ENCODE peak calls at places on chromosomes 2 and 18, in ten cellular contexts. One of them, this sample, is unnamed.

GRCh38 chr2:6926071-6926732 is 9.0 kb downstream of the RNF144A start:
- DNase-seq in lower lobe of right lung: no peak
- DNase-seq in pancreas: peak; percentile 55
- DNase-seq in PC-3: no peak
- DNase-seq in CD4-positive, alpha-beta T cell: no peak
- DNase-seq in MM.1S: no peak
- DNase-seq in adrenal gland: no peak
- DNase-seq in upper lobe of left lung: peak; percentile 46
- DNase-seq in H1: peak; percentile 43
- DNase-seq in IMR-90: no peak
- DNase-seq in this sample: no peak

GRCh38 chr2:21268871-21269224 is 145.1 kb downstream of the TDRD15 start:
- DNase-seq in lower lobe of right lung: no peak
- DNase-seq in pancreas: no peak
- DNase-seq in PC-3: no peak
- DNase-seq in CD4-positive, alpha-beta T cell: no peak
- DNase-seq in MM.1S: no peak
- DNase-seq in adrenal gland: no peak
- DNase-seq in upper lobe of left lung: no peak
- DNase-seq in H1: no peak
- DNase-seq in IMR-90: no peak
- DNase-seq in this sample: no peak

GRCh38 chr2:86160156-86160952 is 34.9 kb downstream of the IMMT start:
- DNase-seq in lower lobe of right lung: no peak
- DNase-seq in pancreas: no peak
- DNase-seq in PC-3: no peak
- DNase-seq in CD4-positive, alpha-beta T cell: no peak
- DNase-seq in MM.1S: no peak
- DNase-seq in adrenal gland: no peak
- DNase-seq in upper lobe of left lung: no peak
- DNase-seq in H1: no peak
- DNase-seq in IMR-90: peak; percentile 79
- DNase-seq in this sample: no peak

GRCh38 chr2:223474893-223475292 is 127.3 kb downstream of the SCG2 start:
- DNase-seq in lower lobe of right lung: no peak
- DNase-seq in pancreas: no peak
- DNase-seq in PC-3: no peak
- DNase-seq in CD4-positive, alpha-beta T cell: no peak
- DNase-seq in MM.1S: no peak
- DNase-seq in adrenal gland: no peak
- DNase-seq in upper lobe of left lung: no peak
- DNase-seq in H1: no peak
- DNase-seq in IMR-90: no peak
- DNase-seq in this sample: no peak

GRCh38 chr2:53422979-53423378 is 344.6 kb upstream of the CHAC2 start:
- DNase-seq in lower lobe of right lung: no peak
- DNase-seq in pancreas: peak; percentile 7
- DNase-seq in PC-3: peak; percentile 68
- DNase-seq in CD4-positive, alpha-beta T cell: no peak
- DNase-seq in MM.1S: peak; percentile 74
- DNase-seq in adrenal gland: peak; percentile 69
- DNase-seq in upper lobe of left lung: no peak
- DNase-seq in H1: peak; percentile 59
- DNase-seq in IMR-90: peak; percentile 59
- DNase-seq in this sample: peak; percentile 40

GRCh38 chr2:209663149-209663548 is 108.5 kb upstream of the UNC80 start:
- DNase-seq in lower lobe of right lung: no peak
- DNase-seq in pancreas: no peak
- DNase-seq in PC-3: peak; percentile 50
- DNase-seq in CD4-positive, alpha-beta T cell: no peak
- DNase-seq in MM.1S: no peak
- DNase-seq in adrenal gland: peak; percentile 85
- DNase-seq in upper lobe of left lung: no peak
- DNase-seq in H1: no peak
- DNase-seq in IMR-90: peak; percentile 0
- DNase-seq in this sample: no peak

GRCh38 chr2:241866896-241867631 is 2.5 kb upstream of the RTP5 start:
- DNase-seq in lower lobe of right lung: no peak
- DNase-seq in pancreas: no peak
- DNase-seq in PC-3: no peak
- DNase-seq in CD4-positive, alpha-beta T cell: no peak
- DNase-seq in MM.1S: no peak
- DNase-seq in adrenal gland: no peak
- DNase-seq in upper lobe of left lung: peak; percentile 76
- DNase-seq in H1: no peak
- DNase-seq in IMR-90: no peak
- DNase-seq in this sample: no peak

GRCh38 chr2:219663116-219663762 is 35.8 kb downstream of the SLC4A3 start:
- DNase-seq in lower lobe of right lung: no peak
- DNase-seq in pancreas: no peak
- DNase-seq in PC-3: no peak
- DNase-seq in CD4-positive, alpha-beta T cell: no peak
- DNase-seq in MM.1S: no peak
- DNase-seq in adrenal gland: peak; percentile 14
- DNase-seq in upper lobe of left lung: no peak
- DNase-seq in H1: no peak
- DNase-seq in IMR-90: no peak
- DNase-seq in this sample: no peak

GRCh38 chr2:176390276-176390675 is 121.0 kb downstream of the MTX2 start:
- DNase-seq in lower lobe of right lung: no peak
- DNase-seq in pancreas: no peak
- DNase-seq in PC-3: peak; percentile 17
- DNase-seq in CD4-positive, alpha-beta T cell: no peak
- DNase-seq in MM.1S: no peak
- DNase-seq in adrenal gland: no peak
- DNase-seq in upper lobe of left lung: no peak
- DNase-seq in H1: no peak
- DNase-seq in IMR-90: peak; percentile 12
- DNase-seq in this sample: no peak

GRCh38 chr2:116692988-116693387 is 1121.5 kb upstream of the DDX18 start:
- DNase-seq in lower lobe of right lung: no peak
- DNase-seq in pancreas: no peak
- DNase-seq in PC-3: peak; percentile 69
- DNase-seq in CD4-positive, alpha-beta T cell: no peak
- DNase-seq in MM.1S: no peak
- DNase-seq in adrenal gland: no peak
- DNase-seq in upper lobe of left lung: no peak
- DNase-seq in H1: no peak
- DNase-seq in IMR-90: no peak
- DNase-seq in this sample: no peak

GRCh38 chr18:79466591-79466990 is 70.9 kb downstream of the NFATC1 start:
- DNase-seq in lower lobe of right lung: no peak
- DNase-seq in pancreas: no peak
- DNase-seq in PC-3: no peak
- DNase-seq in CD4-positive, alpha-beta T cell: no peak
- DNase-seq in MM.1S: peak; percentile 58
- DNase-seq in adrenal gland: no peak
- DNase-seq in upper lobe of left lung: peak; percentile 62
- DNase-seq in H1: no peak
- DNase-seq in IMR-90: no peak
- DNase-seq in this sample: no peak

GRCh38 chr2:85199692-85200091 is 66.5 kb downstream of the TCF7L1 start:
- DNase-seq in lower lobe of right lung: no peak
- DNase-seq in pancreas: no peak
- DNase-seq in PC-3: no peak
- DNase-seq in CD4-positive, alpha-beta T cell: no peak
- DNase-seq in MM.1S: no peak
- DNase-seq in adrenal gland: peak; percentile 6
- DNase-seq in upper lobe of left lung: no peak
- DNase-seq in H1: no peak
- DNase-seq in IMR-90: peak; percentile 29
- DNase-seq in this sample: no peak

GRCh38 chr18:45059695-45060094 is 379.0 kb downstream of the SETBP1 start:
- DNase-seq in lower lobe of right lung: no peak
- DNase-seq in pancreas: no peak
- DNase-seq in PC-3: peak; percentile 71
- DNase-seq in CD4-positive, alpha-beta T cell: no peak
- DNase-seq in MM.1S: no peak
- DNase-seq in adrenal gland: no peak
- DNase-seq in upper lobe of left lung: no peak
- DNase-seq in H1: no peak
- DNase-seq in IMR-90: peak; percentile 88
- DNase-seq in this sample: peak; percentile 57

GRCh38 chr2:20619624-20620024 is 31.3 kb downstream of the HS1BP3 start:
- DNase-seq in lower lobe of right lung: peak; percentile 23
- DNase-seq in pancreas: no peak
- DNase-seq in PC-3: no peak
- DNase-seq in CD4-positive, alpha-beta T cell: no peak
- DNase-seq in MM.1S: no peak
- DNase-seq in adrenal gland: peak; percentile 77
- DNase-seq in upper lobe of left lung: peak; percentile 68
- DNase-seq in H1: no peak
- DNase-seq in IMR-90: no peak
- DNase-seq in this sample: no peak

GRCh38 chr2:71576541-71576940 is 123.2 kb downstream of the DYSF start:
- DNase-seq in lower lobe of right lung: no peak
- DNase-seq in pancreas: no peak
- DNase-seq in PC-3: no peak
- DNase-seq in CD4-positive, alpha-beta T cell: no peak
- DNase-seq in MM.1S: no peak
- DNase-seq in adrenal gland: no peak
- DNase-seq in upper lobe of left lung: no peak
- DNase-seq in H1: no peak
- DNase-seq in IMR-90: no peak
- DNase-seq in this sample: no peak

GRCh38 chr2:14634885-14635871 is 2.7 kb downstream of the LRATD1 start:
- DNase-seq in lower lobe of right lung: peak; percentile 77
- DNase-seq in pancreas: peak; percentile 84
- DNase-seq in PC-3: peak; percentile 82
- DNase-seq in CD4-positive, alpha-beta T cell: no peak
- DNase-seq in MM.1S: no peak
- DNase-seq in adrenal gland: peak; percentile 86
- DNase-seq in upper lobe of left lung: peak; percentile 89
- DNase-seq in H1: peak; percentile 82
- DNase-seq in IMR-90: peak; percentile 16
- DNase-seq in this sample: peak; percentile 74

GRCh38 chr18:64331419-64331818 is 182.5 kb upstream of the LINC00305 start:
- DNase-seq in lower lobe of right lung: no peak
- DNase-seq in pancreas: no peak
- DNase-seq in PC-3: no peak
- DNase-seq in CD4-positive, alpha-beta T cell: no peak
- DNase-seq in MM.1S: no peak
- DNase-seq in adrenal gland: no peak
- DNase-seq in upper lobe of left lung: no peak
- DNase-seq in H1: no peak
- DNase-seq in IMR-90: no peak
- DNase-seq in this sample: no peak

GRCh38 chr18:47795448-47795843 is 135.0 kb downstream of the SMAD2 start:
- DNase-seq in lower lobe of right lung: no peak
- DNase-seq in pancreas: no peak
- DNase-seq in PC-3: no peak
- DNase-seq in CD4-positive, alpha-beta T cell: no peak
- DNase-seq in MM.1S: no peak
- DNase-seq in adrenal gland: no peak
- DNase-seq in upper lobe of left lung: no peak
- DNase-seq in H1: no peak
- DNase-seq in IMR-90: no peak
- DNase-seq in this sample: no peak

GRCh38 chr2:54928719-54929118 is 121.5 kb downstream of the RTN4 start:
- DNase-seq in lower lobe of right lung: no peak
- DNase-seq in pancreas: no peak
- DNase-seq in PC-3: no peak
- DNase-seq in CD4-positive, alpha-beta T cell: no peak
- DNase-seq in MM.1S: no peak
- DNase-seq in adrenal gland: no peak
- DNase-seq in upper lobe of left lung: no peak
- DNase-seq in H1: no peak
- DNase-seq in IMR-90: no peak
- DNase-seq in this sample: peak; percentile 70
- H3K27ac ChIP-seq in lower lobe of right lung: no peak overlapping the region
- H3K27ac ChIP-seq in pancreas: no peak overlapping the region
- H3K27ac ChIP-seq in PC-3: no peak overlapping the region
- H3K27ac ChIP-seq in CD4-positive, alpha-beta T cell: no peak overlapping the region
- H3K27ac ChIP-seq in MM.1S: no peak overlapping the region
- H3K27ac ChIP-seq in adrenal gland: no peak overlapping the region
- H3K27ac ChIP-seq in upper lobe of left lung: no peak overlapping the region
- H3K27ac ChIP-seq in H1: no peak overlapping the region
- H3K27ac ChIP-seq in IMR-90: no peak overlapping the region
- H3K27ac ChIP-seq in this sample: no peak overlapping the region

GRCh38 chr2:109260886-109261700 is 132.1 kb downstream of the SH3RF3 start:
- DNase-seq in lower lobe of right lung: no peak
- DNase-seq in pancreas: peak; percentile 67
- DNase-seq in PC-3: peak; percentile 18
- DNase-seq in CD4-positive, alpha-beta T cell: no peak
- DNase-seq in MM.1S: peak; percentile 28
- DNase-seq in adrenal gland: no peak
- DNase-seq in upper lobe of left lung: no peak
- DNase-seq in H1: no peak
- DNase-seq in IMR-90: peak; percentile 34
- DNase-seq in this sample: no peak
- TF ChIP-seq CTCF in lower lobe of right lung: peak; percentile 41
- TF ChIP-seq CTCF in pancreas: no peak
- TF ChIP-seq CTCF in PC-3: peak; percentile 51
- TF ChIP-seq CTCF in CD4-positive, alpha-beta T cell: no peak
- TF ChIP-seq CTCF in MM.1S: peak; percentile 37
- TF ChIP-seq CTCF in adrenal gland: peak; percentile 41
- TF ChIP-seq CTCF in upper lobe of left lung: no peak
- TF ChIP-seq CTCF in H1: peak; percentile 57
- TF ChIP-seq CTCF in IMR-90: peak; percentile 34
- TF ChIP-seq CTCF in this sample: peak; percentile 41

DNA sequence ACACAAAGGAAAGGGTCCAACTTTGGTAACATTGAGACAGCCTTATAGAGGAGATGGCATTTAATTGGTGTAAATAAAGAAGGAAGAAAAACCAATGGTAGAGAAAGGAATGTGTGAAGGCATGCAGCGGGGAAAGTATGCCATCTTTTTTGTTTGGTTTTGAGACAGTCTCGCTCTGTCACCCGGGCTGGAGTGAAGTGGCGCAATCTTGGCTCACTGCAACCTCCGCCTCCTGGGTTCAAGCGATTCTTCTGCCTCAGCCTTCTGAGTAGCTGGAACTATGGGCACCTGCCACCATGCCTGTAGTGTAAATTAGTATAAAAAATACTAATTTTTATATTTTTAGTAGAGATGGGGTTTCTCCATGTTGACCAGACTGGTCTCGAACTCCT is 6.4 kb downstream of the RIOK3 start:
- DNase-seq in lower lobe of right lung: no peak
- DNase-seq in pancreas: no peak
- DNase-seq in PC-3: no peak
- DNase-seq in CD4-positive, alpha-beta T cell: no peak
- DNase-seq in MM.1S: no peak
- DNase-seq in adrenal gland: no peak
- DNase-seq in upper lobe of left lung: no peak
- DNase-seq in H1: no peak
- DNase-seq in IMR-90: no peak
- DNase-seq in this sample: no peak
- H3K27ac ChIP-seq in lower lobe of right lung: no peak overlapping the region
- H3K27ac ChIP-seq in pancreas: no peak overlapping the region
- H3K27ac ChIP-seq in PC-3: no peak overlapping the region
- H3K27ac ChIP-seq in CD4-positive, alpha-beta T cell: no peak overlapping the region
- H3K27ac ChIP-seq in MM.1S: no peak overlapping the region
- H3K27ac ChIP-seq in adrenal gland: no peak overlapping the region
- H3K27ac ChIP-seq in upper lobe of left lung: no peak overlapping the region
- H3K27ac ChIP-seq in H1: no peak overlapping the region
- H3K27ac ChIP-seq in IMR-90: no peak overlapping the region
- H3K27ac ChIP-seq in this sample: no peak overlapping the region

GRCh38 chr2:103292570-103293265 is 530.9 kb downstream of the TMEM182 start:
- DNase-seq in lower lobe of right lung: no peak
- DNase-seq in pancreas: no peak
- DNase-seq in PC-3: no peak
- DNase-seq in CD4-positive, alpha-beta T cell: no peak
- DNase-seq in MM.1S: no peak
- DNase-seq in adrenal gland: no peak
- DNase-seq in upper lobe of left lung: no peak
- DNase-seq in H1: peak; percentile 55
- DNase-seq in IMR-90: no peak
- DNase-seq in this sample: no peak
- TF ChIP-seq CTCF in lower lobe of right lung: no peak
- TF ChIP-seq CTCF in pancreas: no peak
- TF ChIP-seq CTCF in PC-3: no peak
- TF ChIP-seq CTCF in CD4-positive, alpha-beta T cell: no peak
- TF ChIP-seq CTCF in MM.1S: no peak
- TF ChIP-seq CTCF in adrenal gland: no peak
- TF ChIP-seq CTCF in upper lobe of left lung: no peak
- TF ChIP-seq CTCF in H1: no peak
- TF ChIP-seq CTCF in IMR-90: no peak
- TF ChIP-seq CTCF in this sample: no peak

This sample was measured in foreskin keratinocyte.